ENCODE peak calls at places on chromosomes 7 and 10, in ten cellular contexts. X is amygdala; V is heart right ventricle; M is NCI-H2171 treated with DMSO at 0.1 percent for 48 hours; O is GM04503; L is caudate nucleus; Z is activated T-cell treated with anti-CD3 and anti-CD28 coated beads, Interleukin-2, amount 50 U/mL, for 24 hours; Q is AG09319; W is pons; R is GM23248. I is an unnamed sample.

GRCh38 chr10:87656431-87657072 is 3.1 kb upstream of the PAPSS2 start:
- DNase-seq in Q (no peak), R (peak; percentile 69), L (no peak), X (no peak), O (no peak), V (no peak), W (peak; percentile 45), M (peak; percentile 34), Z (no peak), I (no peak)

GRCh38 chr7:106717997-106718871 is 57.3 kb upstream of the CCDC71L start:
- DNase-seq in Q (peak; percentile 94), Z (peak; percentile 69), O (peak; percentile 99), M (no peak), R (peak; percentile 99), W (peak; percentile 19), V (no peak), X (no peak), L (no peak), I (peak; percentile 62)

GRCh38 chr7:665751-666453 is 60.6 kb upstream of the DNAAF5 start:
- DNase-seq in Q (no peak), R (peak; percentile 35), V (peak; percentile 70), O (no peak), X (no peak), Z (no peak), W (no peak), M (no peak), L (no peak), I (no peak)

GRCh38 chr10:77869626-77870420 is 56.7 kb downstream of the DLG5 start:
- DNase-seq in R (peak; percentile 58), V (no peak), M (no peak), X (no peak), L (no peak), O (no peak), Z (no peak), Q (no peak), W (no peak), I (no peak)

GRCh38 chr7:129714514-129715063 is 103.1 kb downstream of the NRF1 start:
- DNase-seq in W (no peak), V (no peak), X (no peak), L (no peak), Q (no peak), Z (no peak), M (no peak), O (no peak), R (no peak), I (no peak)

GRCh38 chr7:104972510-104972909 is 41.5 kb upstream of the KMT2E start:
- DNase-seq in O (peak; percentile 85), Z (no peak), M (no peak), R (peak; percentile 84), V (no peak), L (no peak), X (no peak), Q (no peak), W (no peak), I (no peak)

GRCh38 chr10:16663472-16663871 is 141.8 kb upstream of the C1QL3 start:
- DNase-seq in O (no peak), X (no peak), L (no peak), W (no peak), R (no peak), Q (no peak), V (no peak), M (no peak), Z (no peak), I (no peak)

GRCh38 chr10:69123306-69123746 is 652 bp upstream of the VPS26A start:
- DNase-seq in Q (peak; percentile 34), R (peak; percentile 88), V (no peak), M (peak; percentile 76), O (peak; percentile 27), Z (no peak), X (peak; percentile 27), L (no peak), W (no peak), I (no peak)

GRCh38 chr7:50418934-50419333 is 31.2 kb downstream of the FIGNL1 start:
- DNase-seq in Q (no peak), M (no peak), V (no peak), O (no peak), Z (no peak), W (no peak), R (no peak), L (no peak), X (no peak), I (no peak)

GRCh38 chr7:31811650-31812461 is 124.8 kb downstream of the PPP1R17 start:
- DNase-seq in X (no peak), L (no peak), Q (no peak), W (peak; percentile 64), M (no peak), V (no peak), O (peak; percentile 92), Z (no peak), R (peak; percentile 89), I (no peak)

GRCh38 chr7:55568613-55569268 is 3.6 kb downstream of the VOPP1 start:
- DNase-seq in V (no peak), M (no peak), X (no peak), Q (no peak), Z (no peak), O (no peak), W (no peak), L (no peak), R (peak; percentile 37), I (no peak)

GRCh38 chr7:69893915-69894314 is 295.6 kb downstream of the AUTS2 start:
- DNase-seq in V (no peak), Q (no peak), O (no peak), W (peak; percentile 14), L (no peak), M (peak; percentile 72), R (peak; percentile 27), X (no peak), Z (no peak), I (no peak)

GRCh38 chr7:55245271-55245723 is 119.8 kb upstream of the LANCL2 start:
- DNase-seq in Q (peak; percentile 95), Z (no peak), L (no peak), X (peak; percentile 45), W (no peak), M (no peak), V (no peak), R (peak; percentile 92), O (no peak), I (no peak)

GRCh38 chr10:5490698-5491464 is 8.5 kb downstream of the CALML5 start:
- DNase-seq in Q (no peak), O (no peak), V (no peak), R (no peak), M (no peak), Z (no peak), L (no peak), W (no peak), X (no peak), I (no peak)